ENCODE peak calls at places on chromosome 3, in ten cellular contexts. One of them, this sample, is unnamed.

GRCh38 chr3:53192608-53193007 is 31.6 kb downstream of the PRKCD start:
- DNase-seq in tibial nerve: no peak
- DNase-seq in uterus: no peak
- DNase-seq in heart left ventricle: no peak
- DNase-seq in IMR-90: no peak
- DNase-seq in GM12891: no peak
- DNase-seq in adrenal gland: peak
- DNase-seq in transverse colon: peak
- DNase-seq in ovary: no peak
- DNase-seq in A549: no peak
- DNase-seq in this sample: no peak

GRCh38 chr3:9715127-9715526 is 11.5 kb downstream of the CPNE9 start:
- DNase-seq in tibial nerve: no peak
- DNase-seq in uterus: no peak
- DNase-seq in heart left ventricle: no peak
- DNase-seq in IMR-90: no peak
- DNase-seq in GM12891: no peak
- DNase-seq in adrenal gland: no peak
- DNase-seq in transverse colon: no peak
- DNase-seq in ovary: no peak
- DNase-seq in A549: no peak
- DNase-seq in this sample: no peak

GRCh38 chr3:167780214-167780613 is 44.7 kb downstream of the SERPINI1 start:
- DNase-seq in tibial nerve: no peak
- DNase-seq in uterus: no peak
- DNase-seq in heart left ventricle: no peak
- DNase-seq in IMR-90: no peak
- DNase-seq in GM12891: no peak
- DNase-seq in adrenal gland: no peak
- DNase-seq in transverse colon: no peak
- DNase-seq in ovary: no peak
- DNase-seq in A549: no peak
- DNase-seq in this sample: no peak

GRCh38 chr3:6825527-6825926 is 35.4 kb upstream of the GRM7 start:
- DNase-seq in tibial nerve: no peak
- DNase-seq in uterus: no peak
- DNase-seq in heart left ventricle: no peak
- DNase-seq in IMR-90: no peak
- DNase-seq in GM12891: no peak
- DNase-seq in adrenal gland: no peak
- DNase-seq in transverse colon: no peak
- DNase-seq in ovary: no peak
- DNase-seq in A549: no peak
- DNase-seq in this sample: no peak

GRCh38 chr3:188635258-188636038 is 481.5 kb downstream of the LPP start:
- DNase-seq in tibial nerve: no peak
- DNase-seq in uterus: no peak
- DNase-seq in heart left ventricle: no peak
- DNase-seq in IMR-90: peak
- DNase-seq in GM12891: no peak
- DNase-seq in adrenal gland: no peak
- DNase-seq in transverse colon: no peak
- DNase-seq in ovary: no peak
- DNase-seq in A549: no peak
- DNase-seq in this sample: no peak

GRCh38 chr3:8817486-8817885 is 48.1 kb upstream of the OXTR start:
- DNase-seq in tibial nerve: no peak
- DNase-seq in uterus: no peak
- DNase-seq in heart left ventricle: no peak
- DNase-seq in IMR-90: no peak
- DNase-seq in GM12891: no peak
- DNase-seq in adrenal gland: no peak
- DNase-seq in transverse colon: no peak
- DNase-seq in ovary: no peak
- DNase-seq in A549: no peak
- DNase-seq in this sample: no peak

GRCh38 chr3:153649286-153649839 is 471.8 kb upstream of the ARHGEF26 start:
- DNase-seq in tibial nerve: no peak
- DNase-seq in uterus: no peak
- DNase-seq in heart left ventricle: no peak
- DNase-seq in IMR-90: no peak
- DNase-seq in GM12891: no peak
- DNase-seq in adrenal gland: no peak
- DNase-seq in transverse colon: no peak
- DNase-seq in ovary: no peak
- DNase-seq in A549: no peak
- DNase-seq in this sample: no peak

GRCh38 chr3:58144478-58145142 is 66.2 kb downstream of the DNASE1L3 start:
- DNase-seq in tibial nerve: no peak
- DNase-seq in uterus: no peak
- DNase-seq in heart left ventricle: no peak
- DNase-seq in IMR-90: no peak
- DNase-seq in GM12891: no peak
- DNase-seq in adrenal gland: no peak
- DNase-seq in transverse colon: no peak
- DNase-seq in ovary: no peak
- DNase-seq in A549: no peak
- DNase-seq in this sample: no peak

GRCh38 chr3:188185717-188186236 is 31.8 kb downstream of the LPP start:
- DNase-seq in tibial nerve: no peak
- DNase-seq in uterus: no peak
- DNase-seq in heart left ventricle: no peak
- DNase-seq in IMR-90: no peak
- DNase-seq in GM12891: no peak
- DNase-seq in adrenal gland: no peak
- DNase-seq in transverse colon: peak
- DNase-seq in ovary: no peak
- DNase-seq in A549: no peak
- DNase-seq in this sample: no peak

GRCh38 chr3:113157408-113157980 is 53.9 kb upstream of the BOC start:
- DNase-seq in tibial nerve: peak
- DNase-seq in uterus: peak
- DNase-seq in heart left ventricle: peak
- DNase-seq in IMR-90: no peak
- DNase-seq in GM12891: no peak
- DNase-seq in adrenal gland: no peak
- DNase-seq in transverse colon: no peak
- DNase-seq in ovary: no peak
- DNase-seq in A549: no peak
- DNase-seq in this sample: no peak

DNA sequence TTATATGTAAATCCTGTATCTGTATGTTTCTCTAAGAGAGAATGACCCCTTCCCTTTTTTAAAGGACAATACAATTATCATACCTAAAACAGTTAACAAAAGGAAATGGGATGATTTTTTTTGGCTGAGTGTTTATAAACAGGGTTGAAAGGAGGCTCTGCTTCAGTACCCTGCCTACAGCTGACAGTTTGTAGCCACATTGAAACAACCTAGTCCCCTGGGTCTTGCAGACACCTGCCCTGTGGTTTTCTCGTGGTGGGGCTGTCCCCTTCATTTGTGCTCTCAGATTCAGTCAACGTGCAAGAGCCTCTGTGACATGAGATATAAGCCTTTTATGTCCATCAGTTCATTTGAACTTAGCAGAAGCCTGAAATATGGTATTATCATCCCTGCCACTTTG is 2.3 kb upstream of the HMCES start:
- DNase-seq in tibial nerve: no peak
- DNase-seq in uterus: no peak
- DNase-seq in heart left ventricle: no peak
- DNase-seq in IMR-90: no peak
- DNase-seq in GM12891: peak
- DNase-seq in adrenal gland: no peak
- DNase-seq in transverse colon: peak
- DNase-seq in ovary: no peak
- DNase-seq in A549: no peak
- DNase-seq in this sample: no peak
- TF ChIP-seq POLR2A in tibial nerve: no peak
- TF ChIP-seq POLR2A in uterus: no peak
- TF ChIP-seq POLR2A in heart left ventricle: no peak
- TF ChIP-seq POLR2A in IMR-90: no peak
- TF ChIP-seq POLR2A in GM12891: no peak
- TF ChIP-seq POLR2A in adrenal gland: no peak
- TF ChIP-seq POLR2A in transverse colon: no peak
- TF ChIP-seq POLR2A in ovary: no peak
- TF ChIP-seq POLR2A in A549: no peak
- TF ChIP-seq POLR2A in this sample: no peak

DNA sequence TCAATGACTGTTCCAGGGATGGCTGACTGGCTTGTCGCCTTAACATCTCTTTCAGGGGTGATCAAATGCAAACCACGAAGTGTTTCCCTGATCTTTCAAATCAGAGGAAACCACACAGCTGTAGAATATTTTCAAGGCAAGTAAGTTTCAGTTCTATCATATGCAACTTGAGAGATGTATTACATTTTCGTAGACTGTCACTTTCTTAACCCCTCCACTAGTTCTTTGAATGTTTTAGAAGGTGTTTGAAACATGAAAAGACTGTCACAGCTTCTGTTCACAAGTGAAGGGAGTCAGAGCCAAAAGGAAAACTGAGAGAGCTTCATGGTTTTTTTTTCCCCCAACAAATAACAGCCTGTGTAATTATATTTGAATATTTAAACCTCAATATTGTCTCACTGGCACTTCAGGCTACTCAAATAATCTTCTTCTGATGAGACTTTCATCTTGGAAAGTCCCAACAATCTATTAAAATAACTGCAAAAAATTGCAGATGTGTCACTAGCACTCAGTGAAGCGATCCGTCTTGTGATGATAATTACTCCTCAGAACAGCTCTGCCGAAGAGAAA is 25.9 kb upstream of the CAPN7 start:
- DNase-seq in tibial nerve: no peak
- DNase-seq in uterus: no peak
- DNase-seq in heart left ventricle: no peak
- DNase-seq in IMR-90: no peak
- DNase-seq in GM12891: no peak
- DNase-seq in adrenal gland: no peak
- DNase-seq in transverse colon: no peak
- DNase-seq in ovary: no peak
- DNase-seq in A549: no peak
- DNase-seq in this sample: no peak
- TF ChIP-seq POLR2A in tibial nerve: no peak
- TF ChIP-seq POLR2A in uterus: no peak
- TF ChIP-seq POLR2A in heart left ventricle: no peak
- TF ChIP-seq POLR2A in IMR-90: no peak
- TF ChIP-seq POLR2A in GM12891: no peak
- TF ChIP-seq POLR2A in adrenal gland: no peak
- TF ChIP-seq POLR2A in transverse colon: no peak
- TF ChIP-seq POLR2A in ovary: no peak
- TF ChIP-seq POLR2A in A549: no peak
- TF ChIP-seq POLR2A in this sample: no peak

GRCh38 chr3:3126477-3127431 is at the start of gene TRNT1:
- DNase-seq in tibial nerve: peak
- DNase-seq in uterus: peak
- DNase-seq in heart left ventricle: peak
- DNase-seq in IMR-90: peak
- DNase-seq in GM12891: peak
- DNase-seq in adrenal gland: peak
- DNase-seq in transverse colon: peak
- DNase-seq in ovary: peak
- DNase-seq in A549: peak
- DNase-seq in this sample: peak
- TF ChIP-seq POLR2A in tibial nerve: peak
- TF ChIP-seq POLR2A in uterus: peak
- TF ChIP-seq POLR2A in heart left ventricle: peak
- TF ChIP-seq POLR2A in IMR-90: peak
- TF ChIP-seq POLR2A in GM12891: peak
- TF ChIP-seq POLR2A in adrenal gland: peak
- TF ChIP-seq POLR2A in transverse colon: peak
- TF ChIP-seq POLR2A in ovary: peak
- TF ChIP-seq POLR2A in A549: peak
- TF ChIP-seq POLR2A in this sample: no peak

GRCh38 chr3:126355777-126356372 is 1.3 kb downstream of the KLF15 start:
- DNase-seq in tibial nerve: peak
- DNase-seq in uterus: peak
- DNase-seq in heart left ventricle: peak
- DNase-seq in IMR-90: peak
- DNase-seq in GM12891: peak
- DNase-seq in adrenal gland: peak
- DNase-seq in transverse colon: peak
- DNase-seq in ovary: peak
- DNase-seq in A549: no peak
- DNase-seq in this sample: peak

GRCh38 chr3:126358816-126359181 is 1.6 kb upstream of the KLF15 start:
- DNase-seq in tibial nerve: peak
- DNase-seq in uterus: no peak
- DNase-seq in heart left ventricle: no peak
- DNase-seq in IMR-90: no peak
- DNase-seq in GM12891: no peak
- DNase-seq in adrenal gland: no peak
- DNase-seq in transverse colon: no peak
- DNase-seq in ovary: no peak
- DNase-seq in A549: no peak
- DNase-seq in this sample: no peak

GRCh38 chr3:126356373-126357298 is 572 bp downstream of the KLF15 start:
- DNase-seq in tibial nerve: no peak
- DNase-seq in uterus: peak
- DNase-seq in heart left ventricle: peak
- DNase-seq in IMR-90: no peak
- DNase-seq in GM12891: peak
- DNase-seq in adrenal gland: peak
- DNase-seq in transverse colon: peak
- DNase-seq in ovary: peak
- DNase-seq in A549: no peak
- DNase-seq in this sample: no peak

GRCh38 chr3:126358038-126358815 is 1.0 kb upstream of the KLF15 start:
- DNase-seq in tibial nerve: peak
- DNase-seq in uterus: no peak
- DNase-seq in heart left ventricle: no peak
- DNase-seq in IMR-90: no peak
- DNase-seq in GM12891: no peak
- DNase-seq in adrenal gland: peak
- DNase-seq in transverse colon: no peak
- DNase-seq in ovary: no peak
- DNase-seq in A549: no peak
- DNase-seq in this sample: no peak

DNA sequence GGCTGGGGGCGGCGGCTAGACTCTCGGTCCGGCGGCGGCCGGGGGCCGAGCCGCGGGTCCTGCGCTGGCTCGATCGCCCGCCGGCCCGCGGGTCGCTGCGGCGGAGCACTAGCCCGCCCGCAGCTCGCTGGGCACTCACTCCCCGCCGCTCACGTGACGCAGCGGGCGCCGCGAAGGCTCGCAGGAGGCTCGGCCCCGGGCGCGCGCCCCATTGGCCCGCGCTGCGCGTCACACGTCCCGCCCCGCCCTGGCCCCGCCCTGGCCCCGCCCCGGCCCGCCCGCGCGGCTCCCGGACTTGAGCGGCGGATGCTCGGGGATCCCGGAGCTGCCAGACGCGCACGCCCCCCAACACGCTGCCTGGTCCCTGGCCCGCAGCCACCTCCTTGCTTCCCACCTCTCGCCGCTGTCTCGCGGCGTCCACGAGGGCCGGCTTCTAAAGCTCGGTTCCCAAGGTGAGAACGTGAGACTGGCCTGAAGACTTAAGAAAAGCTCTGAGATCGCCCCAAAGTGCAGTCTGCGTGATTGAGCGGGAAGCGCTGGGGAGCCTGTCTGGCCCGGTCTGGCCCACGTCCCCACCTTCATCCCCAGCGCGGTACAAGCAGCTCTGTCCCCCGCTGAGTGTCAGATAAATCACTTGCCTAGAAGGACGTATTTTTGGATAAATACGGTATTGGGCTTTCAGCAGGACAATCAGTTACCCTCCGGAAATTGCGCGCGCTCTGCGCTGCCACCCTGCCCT is at the start of gene KLF15:
- DNase-seq in tibial nerve: peak
- DNase-seq in uterus: peak
- DNase-seq in heart left ventricle: peak
- DNase-seq in IMR-90: peak
- DNase-seq in GM12891: peak
- DNase-seq in adrenal gland: peak
- DNase-seq in transverse colon: peak
- DNase-seq in ovary: peak
- DNase-seq in A549: peak
- DNase-seq in this sample: peak
- TF ChIP-seq POLR2A in tibial nerve: peak
- TF ChIP-seq POLR2A in uterus: peak
- TF ChIP-seq POLR2A in heart left ventricle: peak
- TF ChIP-seq POLR2A in IMR-90: no peak
- TF ChIP-seq POLR2A in GM12891: no peak
- TF ChIP-seq POLR2A in adrenal gland: peak
- TF ChIP-seq POLR2A in transverse colon: no peak
- TF ChIP-seq POLR2A in ovary: peak
- TF ChIP-seq POLR2A in A549: no peak
- TF ChIP-seq POLR2A in this sample: no peak